ENCODE peak calls at places on chromosomes 12 and 14, in eight cellular contexts. Z, G, C, F, V, O, A and M are unnamed samples.

GRCh38 chr12:112401903-112402498 is 7.4 kb downstream of the RPL6 start:
- DNase-seq in O (no peak), F (no peak), A (no peak), Z (no peak), G (no peak), C (no peak), V (no peak), M (no peak)

GRCh38 chr12:25074954-25075353 is 120.0 kb downstream of the DNAI7 start:
- DNase-seq in Z (no peak), C (no peak), F (no peak), G (no peak), O (no peak), V (no peak), A (no peak), M (no peak)

GRCh38 chr12:106369624-106370346 is 12.2 kb downstream of the POLR3B start:
- DNase-seq in A (peak), O (no peak), G (no peak), Z (no peak), F (peak), C (peak), V (no peak), M (no peak)

GRCh38 chr12:52232233-52232915 is 669 bp upstream of the KRT7 start:
- DNase-seq in V (no peak), C (no peak), F (no peak), Z (peak), A (peak), G (no peak), O (no peak), M (peak)

GRCh38 chr14:50064993-50065392 is 51.4 kb downstream of the VCPKMT start:
- DNase-seq in O (peak), G (peak), F (no peak), Z (no peak), C (peak), A (peak), V (no peak), M (no peak)

GRCh38 chr14:63663428-63664142 is 21.9 kb upstream of the WDR89 start:
- DNase-seq in G (no peak), V (no peak), Z (no peak), C (no peak), F (no peak), O (no peak), A (no peak), M (no peak)

GRCh38 chr14:98947911-98948595 is 323.9 kb downstream of the BCL11B start:
- DNase-seq in F (no peak), C (no peak), Z (no peak), G (no peak), A (no peak), V (no peak), O (no peak), M (no peak)

GRCh38 chr14:51653096-51653814 is 1.5 kb downstream of the FRMD6 start:
- DNase-seq in F (peak), O (no peak), C (peak), G (no peak), V (peak), A (peak), Z (no peak), M (no peak)

GRCh38 chr14:99462211-99462610 is 18.4 kb downstream of the SETD3 start:
- DNase-seq in A (no peak), G (no peak), F (no peak), C (no peak), Z (no peak), O (no peak), V (no peak), M (no peak)

GRCh38 chr14:84825481-84825880 is 704.5 kb upstream of the FLRT2 start:
- DNase-seq in G (no peak), A (peak), Z (no peak), F (no peak), C (peak), V (no peak), O (no peak), M (no peak)

GRCh38 chr12:100267603-100268281 is 765 bp downstream of the SCYL2 start:
- DNase-seq in O (no peak), V (no peak), F (no peak), G (no peak), A (peak), C (peak), Z (no peak), M (no peak)

GRCh38 chr12:28425531-28425930 is 235.3 kb downstream of the CCDC91 start:
- DNase-seq in G (no peak), F (no peak), C (no peak), Z (no peak), O (no peak), V (no peak), A (no peak), M (no peak)

GRCh38 chr12:27076930-27077329 is 5.4 kb downstream of the C12orf71 start:
- DNase-seq in V (no peak), G (no peak), O (no peak), F (no peak), A (no peak), C (no peak), Z (no peak), M (no peak)

GRCh38 chr14:92609955-92610354 is 96.4 kb downstream of the RIN3 start:
- DNase-seq in F (no peak), V (no peak), C (no peak), Z (no peak), A (no peak), O (no peak), G (no peak), M (no peak)

GRCh38 chr12:116136340-116136739 is 141.2 kb downstream of the MED13L start:
- DNase-seq in F (no peak), C (no peak), V (no peak), A (peak), O (no peak), G (no peak), Z (no peak), M (no peak)

GRCh38 chr14:82366803-82367202 is 833.1 kb upstream of the SEL1L start:
- DNase-seq in Z (no peak), V (no peak), C (no peak), A (no peak), G (no peak), O (no peak), F (no peak), M (no peak)

GRCh38 chr14:65826946-65827345 is 414.4 kb downstream of the FUT8 start:
- DNase-seq in C (no peak), Z (no peak), G (no peak), F (no peak), A (no peak), O (no peak), V (no peak), M (no peak)

GRCh38 chr12:6211421-6211869 is 11.2 kb downstream of the CD9 start:
- DNase-seq in C (peak), G (peak), A (peak), O (no peak), V (no peak), Z (no peak), F (peak), M (no peak)

GRCh38 chr12:45611061-45611460 is 118.4 kb upstream of the ARID2 start:
- DNase-seq in Z (no peak), C (peak), V (no peak), A (no peak), G (no peak), O (no peak), F (no peak), M (no peak)

GRCh38 chr12:63292476-63293228 is 141.7 kb upstream of the AVPR1A start:
- DNase-seq in Z (no peak), G (no peak), F (no peak), V (no peak), C (no peak), O (no peak), A (no peak), M (no peak)

GRCh38 chr14:105314287-105315185 is at the start of gene PACS2:
- DNase-seq in G (peak), O (peak), V (peak), A (peak), Z (peak), F (no peak), C (peak), M (peak)

GRCh38 chr12:11992515-11992914 is 78.2 kb upstream of the BCL2L14 start:
- DNase-seq in G (no peak), Z (no peak), O (no peak), V (no peak), F (no peak), C (no peak), A (no peak), M (no peak)

GRCh38 chr12:29889737-29890136 is 106.0 kb upstream of the TMTC1 start:
- DNase-seq in O (no peak), G (no peak), V (peak), A (no peak), Z (peak), F (no peak), C (no peak), M (peak)

GRCh38 chr12:120590741-120591407 is 9.7 kb upstream of the POP5 start:
- DNase-seq in F (no peak), C (no peak), V (no peak), G (no peak), O (no peak), A (no peak), Z (no peak), M (no peak)

GRCh38 chr12:54587315-54587821 is 1.1 kb downstream of the PPP1R1A start:
- DNase-seq in V (no peak), O (no peak), A (no peak), G (peak), C (no peak), Z (no peak), F (no peak), M (no peak)

GRCh38 chr12:3662516-3662915 is 90.4 kb downstream of the CRACR2A start:
- DNase-seq in F (no peak), A (peak), Z (no peak), C (no peak), O (no peak), V (no peak), G (no peak), M (no peak)

GRCh38 chr12:85516667-85517325 is 236.8 kb downstream of the ALX1 start:
- DNase-seq in G (no peak), F (no peak), O (no peak), A (no peak), C (no peak), Z (no peak), V (no peak), M (no peak)

GRCh38 chr14:100134591-100134990 is 24.9 kb downstream of the DEGS2 start:
- DNase-seq in V (no peak), F (no peak), C (no peak), G (no peak), A (no peak), O (no peak), Z (no peak), M (no peak)

GRCh38 chr12:4412462-4412861 is 33.0 kb upstream of the FGF23 start:
- DNase-seq in Z (no peak), O (no peak), G (no peak), V (no peak), F (no peak), A (peak), C (no peak), M (no peak)

GRCh38 chr14:95134304-95134933 is 22.9 kb downstream of the DICER1 start:
- DNase-seq in O (no peak), C (no peak), A (no peak), G (no peak), V (no peak), F (no peak), Z (no peak), M (no peak)

GRCh38 chr12:53978477-53979356 is 4.0 kb upstream of the HOTAIR start:
- DNase-seq in A (peak), C (no peak), Z (no peak), V (no peak), O (no peak), G (no peak), F (no peak), M (no peak)

GRCh38 chr14:42027271-42027670 is 420.6 kb downstream of the LRFN5 start:
- DNase-seq in F (no peak), A (no peak), Z (no peak), V (no peak), G (no peak), O (no peak), C (no peak), M (no peak)

GRCh38 chr12:58067610-58068387 is 126.4 kb downstream of the ATP23 start:
- DNase-seq in O (no peak), C (no peak), F (peak), G (no peak), V (no peak), Z (no peak), A (peak), M (no peak)

GRCh38 chr12:129331356-129332085 is 478.2 kb downstream of the GLT1D1 start:
- DNase-seq in V (no peak), A (no peak), O (no peak), G (no peak), C (no peak), F (no peak), Z (no peak), M (no peak)

GRCh38 chr14:55589171-55589570 is 9.2 kb downstream of the KTN1 start:
- DNase-seq in C (no peak), A (peak), G (no peak), O (no peak), V (no peak), F (no peak), Z (no peak), M (no peak)

GRCh38 chr14:31926123-31926522 is 151.0 kb upstream of the ARHGAP5 start:
- DNase-seq in G (no peak), C (peak), Z (no peak), V (peak), A (peak), O (no peak), F (peak), M (no peak)

GRCh38 chr12:83016226-83016835 is 329.6 kb downstream of the TMTC2 start:
- DNase-seq in F (peak), Z (no peak), V (no peak), A (peak), C (peak), O (no peak), G (no peak), M (no peak)